ENCODE peak calls at places on chromosomes 12 and 14, in eight cellular contexts. T is activated naive CD4-positive, alpha-beta T cell treated with Interleukin-2 at 50 U/mL for 16 hours; I is SHP77 treated with DMSO at 0.1 percent for 48 hours; Y is AG10803; J is right cardiac atrium; L is retina; D is heart right ventricle; K is nephron progenitor cell. X is an unnamed sample.

GRCh38 chr12:2339022-2339431 is 286.2 kb downstream of the CACNA1C start:
- DNase-seq in T (no peak), L (no peak), D (no peak), J (no peak), I (no peak), Y (peak), K (no peak), X (peak)

GRCh38 chr14:67619446-67620216 is at the start of gene ARG2:
- DNase-seq in I (peak), J (peak), K (peak), L (peak), D (peak), Y (peak), T (peak), X (peak)

GRCh38 chr12:100026241-100026640 is 41.5 kb upstream of the ANKS1B start:
- DNase-seq in D (no peak), K (no peak), L (no peak), J (no peak), T (no peak), I (no peak), Y (no peak), X (no peak)

GRCh38 chr14:79576434-79576833 is 634.9 kb downstream of the DIO2 start:
- DNase-seq in Y (no peak), L (peak), J (no peak), I (no peak), T (no peak), K (no peak), D (no peak), X (no peak)

GRCh38 chr14:100155049-100155621 is 4.3 kb downstream of the DEGS2 start:
- DNase-seq in J (peak), Y (no peak), K (peak), T (peak), I (peak), L (no peak), D (no peak), X (peak)

GRCh38 chr14:53147208-53147607 is 5.9 kb downstream of the DDHD1 start:
- DNase-seq in K (no peak), L (no peak), J (no peak), I (no peak), Y (no peak), D (no peak), T (no peak), X (no peak)

GRCh38 chr12:130956456-130957303 is 3.0 kb downstream of the ADGRD1 start:
- DNase-seq in K (no peak), D (no peak), Y (no peak), L (no peak), I (no peak), T (no peak), J (peak), X (no peak)

GRCh38 chr12:101939856-101940265 is 62.5 kb downstream of the DRAM1 start:
- DNase-seq in I (no peak), K (peak), T (peak), L (peak), Y (peak), D (peak), J (peak), X (peak)

GRCh38 chr12:31850268-31850667 is 108.9 kb upstream of the RESF1 start:
- DNase-seq in L (no peak), D (no peak), T (no peak), Y (no peak), K (no peak), J (no peak), I (no peak), X (peak)

GRCh38 chr12:6341439-6342139 is at the start of gene TNFRSF1A:
- DNase-seq in Y (peak), T (peak), I (no peak), L (peak), J (peak), K (no peak), D (peak), X (peak)

GRCh38 chr12:91406920-91407341 is 224.3 kb upstream of the DCN start:
- DNase-seq in L (no peak), D (no peak), Y (peak), J (no peak), K (no peak), I (no peak), T (peak), X (peak)

GRCh38 chr12:68932701-68933563 is at the start of gene CPM:
- DNase-seq in K (peak), L (peak), Y (peak), J (peak), D (peak), T (peak), I (peak), X (peak)

GRCh38 chr14:70281938-70282337 is 77.5 kb downstream of the COX16 start:
- DNase-seq in I (no peak), J (no peak), D (no peak), K (no peak), T (no peak), Y (no peak), L (no peak), X (no peak)

GRCh38 chr12:94304566-94305061 is 155.1 kb downstream of the CEP83 start:
- DNase-seq in L (no peak), J (no peak), K (no peak), D (no peak), Y (peak), I (no peak), T (no peak), X (peak)

GRCh38 chr14:86196476-86196875 is 666.5 kb downstream of the FLRT2 start:
- DNase-seq in I (no peak), D (no peak), K (no peak), T (no peak), J (peak), L (no peak), Y (no peak), X (no peak)

GRCh38 chr14:100498068-100498467 is 89.1 kb downstream of the BEGAIN start:
- DNase-seq in K (no peak), D (no peak), J (no peak), Y (no peak), I (no peak), T (no peak), L (no peak), X (no peak)

GRCh38 chr14:36365766-36366165 is 45.3 kb upstream of the MBIP start:
- DNase-seq in K (no peak), J (no peak), L (no peak), Y (no peak), T (no peak), D (no peak), I (no peak), X (no peak)

GRCh38 chr14:106024983-106025604 is 498.7 kb downstream of the TMEM121 start:
- DNase-seq in I (no peak), K (no peak), L (no peak), T (peak), D (no peak), J (no peak), Y (no peak), X (no peak)

GRCh38 chr12:81329088-81329487 is 251.2 kb downstream of the ACSS3 start:
- DNase-seq in L (no peak), K (peak), T (no peak), D (no peak), Y (peak), J (no peak), I (no peak), X (peak)

GRCh38 chr14:34465069-34465859 is 3.2 kb upstream of the SPTSSA start:
- DNase-seq in D (no peak), T (no peak), L (no peak), I (no peak), J (no peak), K (no peak), Y (peak), X (peak)

GRCh38 chr12:10341892-10342509 is 34.3 kb downstream of the KLRD1 start:
- DNase-seq in L (no peak), K (no peak), T (no peak), D (no peak), I (no peak), J (no peak), Y (no peak), X (peak)

GRCh38 chr12:80702889-80703605 is 4.4 kb upstream of the MYF6 start:
- DNase-seq in D (peak), Y (peak), K (no peak), L (no peak), T (no peak), I (no peak), J (no peak), X (peak)

GRCh38 chr12:108729612-108730336 is 1.5 kb downstream of the CORO1C start:
- DNase-seq in K (no peak), T (no peak), Y (peak), J (no peak), I (no peak), D (no peak), L (peak), X (peak)

GRCh38 chr14:76320486-76320885 is 55.5 kb upstream of the ESRRB start:
- DNase-seq in Y (no peak), K (no peak), I (no peak), J (no peak), D (no peak), L (no peak), T (no peak), X (no peak)

GRCh38 chr12:16299403-16299802 is 21.9 kb upstream of the SLC15A5 start:
- DNase-seq in D (no peak), Y (no peak), L (no peak), J (peak), T (no peak), I (no peak), K (no peak), X (no peak)

GRCh38 chr12:71947645-71948105 is 9.0 kb downstream of the TPH2 start:
- DNase-seq in K (peak), I (peak), Y (peak), D (no peak), J (no peak), T (no peak), L (peak), X (peak)

GRCh38 chr14:73143003-73143402 is 6.7 kb downstream of the PSEN1 start:
- DNase-seq in T (no peak), L (no peak), I (no peak), D (no peak), K (no peak), J (no peak), Y (no peak), X (no peak)

GRCh38 chr14:76518366-76518765 is 142.4 kb downstream of the ESRRB start:
- DNase-seq in D (no peak), T (no peak), Y (no peak), K (no peak), L (no peak), J (no peak), I (no peak), X (no peak)

GRCh38 chr12:30989754-30990153 is 63.2 kb downstream of the TSPAN11 start:
- DNase-seq in L (peak), D (peak), I (peak), T (no peak), K (peak), Y (no peak), J (peak), X (no peak)